ENCODE peak calls at places on chromosomes 11 and 22, in six cellular contexts. R is ovary, D is uterus, C is body of pancreas, X is heart left ventricle, M is tibial nerve. T is an unnamed sample.

GRCh38 chr11:123742334-123742733 is 874 bp upstream of the ZNF202 start:
- DNase-seq in R (no peak), X (no peak), D (no peak), C (no peak), M (no peak), T (no peak)

GRCh38 chr11:79013509-79013908 is 427.3 kb downstream of the TENM4 start:
- DNase-seq in D (no peak), X (no peak), M (no peak), C (no peak), R (no peak), T (no peak)

GRCh38 chr11:1746516-1746931 is 3.9 kb downstream of the IFITM10 start:
- DNase-seq in R (no peak), C (no peak), M (no peak), D (no peak), X (no peak), T (no peak)

GRCh38 chr11:127451852-127452251 is 451.3 kb upstream of the KIRREL3 start:
- DNase-seq in C (no peak), D (no peak), R (peak; percentile 82), M (no peak), X (peak; percentile 29), T (no peak)

GRCh38 chr11:70778828-70779365 is 380.6 kb downstream of the CTTN start:
- DNase-seq in X (no peak), C (no peak), R (no peak), M (no peak), D (no peak), T (no peak)

GRCh38 chr11:17803751-17804334 is 69.3 kb downstream of the KCNC1 start:
- DNase-seq in D (no peak), X (no peak), R (no peak), C (no peak), M (no peak), T (no peak)

GRCh38 chr22:49535527-49536125 is 292.0 kb downstream of the BRD1 start:
- DNase-seq in D (no peak), C (no peak), R (peak; percentile 10), X (no peak), M (no peak), T (no peak)

GRCh38 chr11:105137286-105137685 is 2.3 kb downstream of the CARD18 start:
- DNase-seq in X (no peak), D (no peak), R (no peak), C (no peak), M (no peak), T (no peak)

GRCh38 chr11:6096417-6096816 is 11.1 kb upstream of the OR56B4 start:
- DNase-seq in R (no peak), C (no peak), X (no peak), D (no peak), M (no peak), T (no peak)

GRCh38 chr11:12719221-12719620 is 45.0 kb downstream of the TEAD1 start:
- DNase-seq in C (no peak), M (no peak), D (no peak), X (no peak), R (no peak), T (no peak)

GRCh38 chr22:47168900-47169800 is 406.7 kb downstream of the TBC1D22A start:
- DNase-seq in R (peak; percentile 33), D (no peak), C (peak; percentile 50), M (peak; percentile 5), X (no peak), T (no peak)

GRCh38 chr11:95698939-95699562 is 90.5 kb downstream of the FAM76B start:
- DNase-seq in M (no peak), X (no peak), D (no peak), C (no peak), R (no peak), T (no peak)

GRCh38 chr11:120185678-120186407 is 25.0 kb upstream of the OAF start:
- DNase-seq in C (no peak), R (peak; percentile 54), X (no peak), M (no peak), D (peak; percentile 18), T (no peak)

GRCh38 chr11:72229925-72230763 is 5.6 kb downstream of the INPPL1 start:
- DNase-seq in C (no peak), X (no peak), D (no peak), R (no peak), M (no peak), T (no peak)

GRCh38 chr11:113278481-113278880 is 35.9 kb upstream of the TTC12 start:
- DNase-seq in C (no peak), D (no peak), R (peak; percentile 43), M (no peak), X (no peak), T (no peak)

GRCh38 chr11:104152941-104153340 is 11.0 kb downstream of the PDGFD start:
- DNase-seq in D (no peak), X (no peak), R (no peak), C (no peak), M (no peak), T (no peak)

GRCh38 chr11:94132152-94132558 is 3.5 kb downstream of the PANX1 start:
- DNase-seq in D (peak; percentile 34), X (peak; percentile 67), M (no peak), R (no peak), C (no peak), T (no peak)

GRCh38 chr22:43151251-43152000 is at the start of gene TSPO:
- DNase-seq in D (peak; percentile 70), X (peak; percentile 85), C (peak; percentile 81), M (peak; percentile 70), R (peak; percentile 82), T (peak; percentile 75)

GRCh38 chr11:75165721-75166120 is 14.8 kb downstream of the SLCO2B1 start:
- DNase-seq in D (no peak), R (no peak), M (no peak), X (no peak), C (no peak), T (no peak)

GRCh38 chr22:30602049-30602448 is 4.9 kb upstream of the TCN2 start:
- DNase-seq in X (no peak), M (no peak), D (no peak), C (peak; percentile 23), R (no peak), T (no peak)

GRCh38 chr11:62193954-62194353 is 3.9 kb downstream of the SCGB1D1 start:
- DNase-seq in X (no peak), C (no peak), D (no peak), R (no peak), M (no peak), T (no peak)

GRCh38 chr22:27801197-27801615 is 350 bp downstream of the MN1 start:
- DNase-seq in X (no peak), D (no peak), R (peak; percentile 73), C (peak; percentile 48), M (no peak), T (no peak)

GRCh38 chr11:79626135-79626748 is 185.4 kb upstream of the TENM4 start:
- DNase-seq in X (no peak), C (no peak), D (no peak), R (no peak), M (no peak), T (no peak)

GRCh38 chr22:41048791-41049717 is 43.3 kb upstream of the EP300 start:
- DNase-seq in X (peak; percentile 75), R (peak; percentile 82), D (peak; percentile 75), C (peak; percentile 62), M (peak; percentile 51), T (peak; percentile 64)

GRCh38 chr11:78588517-78588916 is 13.9 kb upstream of the NARS2 start:
- DNase-seq in D (no peak), C (no peak), R (no peak), M (no peak), X (no peak), T (no peak)

GRCh38 chr22:28920757-28921584 is 37.6 kb downstream of the ZNRF3 start:
- DNase-seq in M (no peak), C (no peak), D (no peak), R (no peak), X (no peak), T (no peak)

GRCh38 chr22:50048066-50048765 is 9.9 kb downstream of the TTLL8 start:
- DNase-seq in X (peak; percentile 9), M (no peak), R (no peak), C (no peak), D (no peak), T (no peak)

GRCh38 chr11:35852056-35852455 is 91.8 kb upstream of the LDLRAD3 start:
- DNase-seq in R (no peak), X (peak; percentile 43), C (peak; percentile 13), M (no peak), D (peak; percentile 31), T (peak; percentile 30)

GRCh38 chr11:33893711-33894401 is 2.0 kb upstream of the LMO2 start:
- DNase-seq in M (no peak), R (no peak), C (no peak), D (no peak), X (no peak), T (no peak)

GRCh38 chr22:29202231-29203192 is 3.2 kb upstream of the EMID1 start:
- DNase-seq in M (peak; percentile 30), D (no peak), C (peak; percentile 18), X (peak; percentile 71), R (peak; percentile 47), T (no peak)

GRCh38 chr11:20035701-20036601 is 124.3 kb downstream of the DBX1 start:
- DNase-seq in D (peak; percentile 54), C (no peak), X (no peak), R (no peak), M (peak; percentile 29), T (no peak)

GRCh38 chr11:3123761-3124733 is 41.1 kb downstream of the OSBPL5 start:
- DNase-seq in R (peak; percentile 80), M (peak; percentile 85), X (peak; percentile 91), D (peak; percentile 94), C (peak; percentile 59), T (peak; percentile 93)

GRCh38 chr11:128291835-128292234 is 295.5 kb downstream of the ETS1 start:
- DNase-seq in X (no peak), D (no peak), R (no peak), C (no peak), M (no peak), T (no peak)

GRCh38 chr22:21762712-21763581 is 27.4 kb upstream of the YPEL1 start:
- DNase-seq in C (no peak), X (no peak), R (no peak), M (no peak), D (no peak), T (no peak)

GRCh38 chr11:73383249-73384126 is 7.3 kb downstream of the RELT start:
- DNase-seq in M (no peak), C (no peak), X (no peak), R (no peak), D (no peak), T (no peak)

GRCh38 chr22:37680191-37680851 is 4.9 kb downstream of the LGALS1 start:
- DNase-seq in M (no peak), R (no peak), C (no peak), X (no peak), D (no peak), T (no peak)
- TF ChIP-seq POLR2A in M (no peak), R (no peak), C (no peak), X (no peak), D (no peak), T (no peak)

GRCh38 chr11:118435233-118435892 is 929 bp upstream of the KMT2A start:
- DNase-seq in C (peak; percentile 61), D (peak; percentile 30), X (peak; percentile 56), R (peak; percentile 61), M (no peak), T (peak; percentile 14)
- TF ChIP-seq POLR2A in C (no peak), D (no peak), X (no peak), R (no peak), M (no peak), T (no peak)

GRCh38 chr11:77473801-77474508 is at the start of gene PAK1:
- DNase-seq in D (peak; percentile 86), M (peak; percentile 47), X (peak; percentile 78), R (peak; percentile 96), C (peak; percentile 98), T (peak; percentile 65)
- TF ChIP-seq POLR2A in D (peak; percentile 29), M (no peak), X (no peak), R (peak; percentile 41), C (peak; percentile 45), T (peak; percentile 5)

GRCh38 chr22:37674951-37675929 is at the start of gene LGALS1:
- DNase-seq in M (peak; percentile 97), C (peak; percentile 95), R (peak; percentile 99), D (peak; percentile 100), X (peak; percentile 98), T (peak; percentile 95)
- TF ChIP-seq POLR2A in M (peak; percentile 39), C (no peak), R (peak; percentile 68), D (peak; percentile 74), X (no peak), T (peak; percentile 76)

T was measured in gastrocnemius medialis.